ENCODE peak calls at places on chromosomes 4 and X, in ten cellular contexts. F is transverse colon, R is endodermal cell, U is fibroblast of mammary gland, W is endothelial cell of umbilical vein, T is heart right ventricle, J is ascending aorta, B is keratinocyte, Y is OCI-LY7, K is lower lobe of right lung. V is an unnamed sample.

GRCh38 chr4:81470456-81471327 is 1.0 kb downstream of the RASGEF1B start:
- DNase-seq in Y (peak; percentile 48), F (peak; percentile 64), U (no peak), J (peak; percentile 34), W (peak; percentile 1), T (peak; percentile 31), K (peak; percentile 80), R (peak; percentile 81), B (no peak), V (peak; percentile 64)

GRCh38 chrX:97639526-97639925 is 755.8 kb downstream of the RPA4 start:
- DNase-seq in Y (no peak), T (no peak), W (no peak), U (no peak), B (no peak), F (no peak), K (no peak), R (peak; percentile 88), J (no peak), V (peak; percentile 75)

GRCh38 chrX:38560776-38561125 is 591 bp upstream of the TSPAN7 start:
- DNase-seq in T (no peak), U (no peak), B (no peak), J (no peak), F (no peak), Y (no peak), K (no peak), W (peak; percentile 4), R (no peak), V (no peak)

GRCh38 chrX:13078739-13079444 is 34.5 kb upstream of the FAM9C start:
- DNase-seq in R (no peak), U (peak; percentile 90), T (peak; percentile 17), J (peak; percentile 20), K (no peak), Y (no peak), F (peak; percentile 41), W (peak; percentile 68), B (no peak), V (no peak)

GRCh38 chrX:102765794-102766193 is 45.3 kb downstream of the GPRASP3 start:
- DNase-seq in U (peak; percentile 90), R (no peak), T (no peak), B (no peak), F (peak; percentile 24), Y (no peak), J (no peak), K (no peak), W (peak; percentile 60), V (no peak)

GRCh38 chrX:149631293-149632165 is at the start of gene TMEM185A:
- DNase-seq in J (no peak), T (peak; percentile 79), Y (peak; percentile 75), W (peak; percentile 47), F (peak; percentile 79), U (peak; percentile 23), R (peak; percentile 90), B (no peak), K (peak; percentile 81), V (peak; percentile 73)

GRCh38 chrX:69192603-69193002 is 27.4 kb upstream of the PJA1 start:
- DNase-seq in U (no peak), J (no peak), B (no peak), Y (no peak), T (no peak), W (no peak), F (no peak), R (no peak), K (no peak), V (no peak)

GRCh38 chrX:118579417-118579816 is 83.8 kb downstream of the DOCK11 start:
- DNase-seq in F (no peak), R (no peak), J (no peak), W (no peak), Y (no peak), T (no peak), B (no peak), K (no peak), U (no peak), V (no peak)

GRCh38 chr4:83128235-83128929 is 13.9 kb upstream of the PLAC8 start:
- DNase-seq in R (no peak), T (no peak), J (no peak), F (peak; percentile 32), B (peak; percentile 36), W (no peak), K (no peak), Y (no peak), U (peak; percentile 89), V (no peak)

GRCh38 chrX:44305921-44306320 is 37.6 kb downstream of the EFHC2 start:
- DNase-seq in U (no peak), R (no peak), K (no peak), W (no peak), B (no peak), J (no peak), Y (no peak), T (no peak), F (no peak), V (no peak)

GRCh38 chrX:6695717-6696116 is 160.8 kb upstream of the VCX3A start:
- DNase-seq in T (no peak), F (no peak), U (no peak), R (no peak), B (no peak), J (no peak), Y (no peak), K (no peak), W (no peak), V (no peak)

GRCh38 chrX:74535211-74535621 is 79.2 kb downstream of the RLIM start:
- DNase-seq in W (no peak), T (no peak), K (no peak), J (no peak), Y (peak; percentile 10), F (peak; percentile 12), B (no peak), R (peak; percentile 65), U (peak; percentile 68), V (peak; percentile 37)

GRCh38 chr4:102143433-102143832 is 201.8 kb downstream of the SLC39A8 start:
- DNase-seq in W (peak; percentile 44), Y (no peak), B (no peak), U (no peak), K (no peak), R (no peak), J (no peak), F (no peak), T (no peak), V (no peak)

GRCh38 chr4:150176559-150176958 is 98.3 kb downstream of the DCLK2 start:
- DNase-seq in B (peak; percentile 17), U (peak; percentile 51), J (no peak), F (no peak), K (no peak), Y (no peak), R (no peak), T (no peak), W (no peak), V (no peak)

GRCh38 chr4:165439981-165440380 is 61.2 kb downstream of the CPE start:
- DNase-seq in T (no peak), B (no peak), Y (no peak), R (no peak), J (no peak), U (no peak), W (no peak), K (no peak), F (no peak), V (no peak)

GRCh38 chrX:69021561-69021960 is 143.7 kb downstream of the PJA1 start:
- DNase-seq in K (no peak), F (no peak), T (no peak), J (no peak), R (peak; percentile 29), U (no peak), B (no peak), Y (no peak), W (no peak), V (no peak)

GRCh38 chrX:133776072-133776471 is 209.3 kb downstream of the GPC3 start:
- DNase-seq in Y (no peak), F (peak; percentile 9), K (peak; percentile 41), J (no peak), B (no peak), U (no peak), T (no peak), R (peak; percentile 84), W (peak; percentile 1), V (peak; percentile 18)

GRCh38 chr4:2765832-2766526 is 9.8 kb upstream of the TNIP2 start:
- DNase-seq in B (no peak), T (no peak), F (no peak), K (peak; percentile 7), U (no peak), W (no peak), R (no peak), Y (no peak), J (no peak), V (no peak)

GRCh38 chrX:10612215-10612614 is 8.2 kb downstream of the MID1 start:
- DNase-seq in Y (no peak), T (no peak), W (peak; percentile 82), U (peak; percentile 78), R (no peak), B (no peak), F (no peak), K (no peak), J (no peak), V (no peak)

GRCh38 chrX:130555341-130555740 is 153.6 kb downstream of the RBMX2 start:
- DNase-seq in K (no peak), B (no peak), J (no peak), T (no peak), Y (no peak), U (peak; percentile 84), R (no peak), W (no peak), F (no peak), V (no peak)
- TF ChIP-seq CTCF in K (no peak), B (no peak), J (no peak), T (no peak), Y (no peak), U (no peak), R (no peak), W (no peak), F (no peak), V (no peak)

GRCh38 chr4:138595171-138595570 is 353.0 kb upstream of the SLC7A11 start:
- DNase-seq in R (no peak), K (no peak), J (no peak), F (no peak), W (no peak), T (no peak), U (no peak), B (no peak), Y (no peak), V (peak; percentile 52)
- H3K4me3 ChIP-seq in R (no peak overlapping the region), K (no peak overlapping the region), J (no peak overlapping the region), F (no peak overlapping the region), W (no peak overlapping the region), T (no peak overlapping the region), U (no peak overlapping the region), B (no peak overlapping the region), Y (no peak overlapping the region), V (no peak overlapping the region)

GRCh38 chrX:122188751-122189150 is 995.3 kb upstream of the GRIA3 start:
- DNase-seq in Y (no peak), J (no peak), R (no peak), U (peak; percentile 5), W (no peak), T (no peak), B (no peak), F (no peak), K (no peak), V (no peak)

GRCh38 chrX:122184791-122185190 is 999.3 kb upstream of the GRIA3 start:
- DNase-seq in R (no peak), Y (no peak), K (no peak), W (no peak), T (no peak), U (no peak), B (no peak), F (no peak), J (no peak), V (no peak)

GRCh38 chrX:122187065-122187464 is 997.0 kb upstream of the GRIA3 start:
- DNase-seq in R (no peak), W (no peak), F (no peak), B (no peak), U (no peak), J (no peak), T (no peak), K (no peak), Y (no peak), V (no peak)
- TF ChIP-seq CTCF in R (no peak), W (no peak), F (no peak), B (no peak), U (no peak), J (no peak), T (no peak), K (no peak), Y (no peak), V (no peak)

GRCh38 chrX:2848806-2849420 is 20.2 kb downstream of the GYG2 start:
- DNase-seq in Y (no peak), W (no peak), U (peak; percentile 23), F (no peak), B (no peak), J (no peak), K (no peak), R (peak; percentile 63), T (no peak), V (no peak)
- H3K4me3 ChIP-seq in Y (no peak overlapping the region), W (no peak overlapping the region), U (no peak overlapping the region), F (no peak overlapping the region), B (no peak overlapping the region), J (peak overlapping the region; percentile 20), K (no peak overlapping the region), R (no peak overlapping the region), T (no peak overlapping the region), V (no peak overlapping the region)

V was measured in WERI-Rb-1.